ENCODE peak calls at places on chromosome 1, in five cellular contexts. A, M, X, L and T are unnamed samples.

GRCh38 chr1:9235123-9235513 is 544 bp downstream of the H6PD start:
- DNase-seq in A (peak), M (no peak), X (no peak), L (no peak), T (no peak)

GRCh38 chr1:33541966-33542365 is 69.5 kb downstream of the ZSCAN20 start:
- DNase-seq in A (no peak), M (no peak), X (no peak), L (no peak), T (no peak)

GRCh38 chr1:116769994-116770393 is 15.8 kb downstream of the CD2 start:
- DNase-seq in A (no peak), M (no peak), X (no peak), L (no peak), T (no peak)

GRCh38 chr1:210557426-210558077 is 228.8 kb downstream of the HHAT start:
- DNase-seq in A (no peak), M (no peak), X (no peak), L (no peak), T (no peak)

GRCh38 chr1:20485527-20486456 is at the start of gene CAMK2N1:
- DNase-seq in A (peak), M (peak), X (peak), L (peak), T (peak)

GRCh38 chr1:27509127-27510080 is 19.4 kb upstream of the WASF2 start:
- DNase-seq in A (no peak), M (no peak), X (no peak), L (peak), T (no peak)

GRCh38 chr1:94863919-94864318 is 43.8 kb downstream of the SLC44A3 start:
- DNase-seq in A (peak), M (peak), X (no peak), L (peak), T (no peak)

GRCh38 chr1:240597153-240597745 is 14.7 kb downstream of the GREM2 start:
- DNase-seq in A (no peak), M (peak), X (no peak), L (no peak), T (no peak)

GRCh38 chr1:245718951-245719350 is 564.2 kb downstream of the KIF26B start:
- DNase-seq in A (no peak), M (no peak), X (no peak), L (no peak), T (no peak)

GRCh38 chr1:47930215-47930885 is 66.8 kb downstream of the TRABD2B start:
- DNase-seq in A (no peak), M (no peak), X (no peak), L (no peak), T (no peak)
- TF ChIP-seq POLR2A in A (no peak), M (no peak), X (no peak), L (no peak), T (no peak)

GRCh38 chr1:186375929-186376330 is 292 bp downstream of the ODR4 start:
- DNase-seq in A (peak), M (no peak), X (no peak), L (no peak), T (no peak)
- TF ChIP-seq POLR2A in A (peak), M (no peak), X (no peak), L (peak), T (no peak)

DNA sequence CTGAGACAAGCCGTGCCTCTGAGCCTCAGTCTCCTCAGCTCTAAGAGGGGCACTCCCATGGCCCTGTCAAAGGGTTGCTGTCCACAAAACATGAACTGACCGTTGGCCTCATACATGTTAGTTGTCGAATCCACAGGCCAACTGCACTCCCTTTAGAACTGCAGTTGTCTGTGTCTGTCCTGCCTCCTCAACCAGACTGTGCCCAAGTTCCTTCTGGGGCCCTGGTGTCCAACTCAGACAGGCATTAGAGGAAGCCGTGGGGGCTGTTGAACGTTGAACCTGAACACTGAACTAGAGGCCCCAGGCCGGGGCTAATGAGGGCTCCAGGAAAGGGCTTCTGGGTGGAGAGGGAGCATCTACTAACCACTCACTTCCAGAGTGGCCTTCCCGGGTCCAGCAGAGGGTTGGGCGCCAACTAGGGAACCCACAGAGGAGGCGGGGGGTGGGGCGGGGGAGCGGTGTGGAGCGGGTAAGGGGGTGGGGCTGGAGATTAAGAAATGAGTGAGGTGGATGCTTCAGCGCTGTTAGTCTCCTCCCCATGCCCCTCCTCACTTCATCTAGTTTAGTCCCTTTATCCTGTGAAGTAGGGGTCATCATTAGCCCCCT is at the start of gene RAB42:
- DNase-seq in A (no peak), M (peak), X (no peak), L (peak), T (no peak)
- TF ChIP-seq POLR2A in A (no peak), M (no peak), X (no peak), L (no peak), T (no peak)

DNA sequence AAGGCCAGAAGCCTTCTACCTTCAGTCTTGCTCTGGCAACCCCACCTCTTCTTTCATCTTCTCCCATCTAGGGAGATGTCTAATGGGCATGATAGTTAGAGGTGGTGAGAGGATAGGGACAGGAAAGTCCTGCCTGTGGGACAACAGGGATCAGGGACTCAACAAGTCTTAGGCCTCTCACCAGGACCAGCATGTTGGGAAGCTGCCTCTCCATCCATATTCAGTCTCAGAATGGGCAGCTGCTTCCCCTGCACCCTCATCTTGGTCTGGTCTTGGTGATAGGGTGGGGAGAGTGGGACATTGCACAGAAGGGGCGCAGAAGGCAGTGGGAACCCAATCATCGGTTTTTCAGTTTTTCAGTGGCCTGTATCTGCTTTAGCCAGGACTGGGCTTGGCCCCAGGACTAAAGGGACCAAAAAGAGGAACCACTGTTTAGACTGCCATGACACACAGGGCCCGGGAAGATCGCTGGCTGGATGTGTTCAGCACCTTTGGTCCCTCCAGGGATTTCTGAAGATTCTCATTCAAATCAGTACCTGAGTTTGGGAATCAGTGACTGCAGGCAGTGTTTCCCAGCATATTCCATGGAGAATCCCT is 12.7 kb downstream of the RHEX start:
- DNase-seq in A (no peak), M (no peak), X (no peak), L (no peak), T (no peak)
- TF ChIP-seq POLR2A in A (no peak), M (no peak), X (no peak), L (no peak), T (no peak)

GRCh38 chr1:220748091-220748934 is at the start of gene MTARC2:
- DNase-seq in A (peak), M (peak), X (peak), L (peak), T (peak)
- TF ChIP-seq POLR2A in A (peak), M (no peak), X (peak), L (peak), T (peak)

GRCh38 chr1:47596328-47596727 is 158.5 kb downstream of the FOXD2 start:
- DNase-seq in A (no peak), M (peak), X (no peak), L (no peak), T (no peak)
- TF ChIP-seq POLR2A in A (no peak), M (no peak), X (no peak), L (no peak), T (no peak)

GRCh38 chr1:17094664-17095063 is 24.6 kb downstream of the PADI2 start:
- DNase-seq in A (no peak), M (no peak), X (peak), L (no peak), T (no peak)

GRCh38 chr1:17098440-17099317 is 20.6 kb downstream of the PADI2 start:
- DNase-seq in A (no peak), M (no peak), X (no peak), L (no peak), T (no peak)

GRCh38 chr1:17096584-17096983 is 22.7 kb downstream of the PADI2 start:
- DNase-seq in A (no peak), M (no peak), X (no peak), L (no peak), T (no peak)

GRCh38 chr1:17097787-17098186 is 21.5 kb downstream of the PADI2 start:
- DNase-seq in A (no peak), M (no peak), X (no peak), L (no peak), T (peak)

GRCh38 chr1:17097125-17097524 is 22.1 kb downstream of the PADI2 start:
- DNase-seq in A (no peak), M (no peak), X (no peak), L (no peak), T (no peak)
- TF ChIP-seq POLR2A in A (no peak), M (no peak), X (no peak), L (no peak), T (no peak)

GRCh38 chr1:232110281-232111090 is 483.9 kb downstream of the DISC1 start:
- DNase-seq in A (no peak), M (no peak), X (no peak), L (no peak), T (no peak)

GRCh38 chr1:232111616-232112015 is 485.0 kb downstream of the DISC1 start:
- DNase-seq in A (no peak), M (no peak), X (no peak), L (no peak), T (no peak)

GRCh38 chr1:232108598-232108997 is 482.0 kb downstream of the DISC1 start:
- DNase-seq in A (no peak), M (no peak), X (no peak), L (no peak), T (no peak)
- TF ChIP-seq POLR2A in A (no peak), M (no peak), X (no peak), L (no peak), T (no peak)

GRCh38 chr1:3623441-3624150 is 1.2 kb upstream of the TPRG1L start:
- DNase-seq in A (no peak), M (no peak), X (no peak), L (no peak), T (peak)

GRCh38 chr1:3620708-3621107 is 4.1 kb upstream of the TPRG1L start:
- DNase-seq in A (no peak), M (no peak), X (no peak), L (no peak), T (no peak)

GRCh38 chr1:3627515-3628253 is 2.9 kb downstream of the TPRG1L start:
- DNase-seq in A (no peak), M (no peak), X (no peak), L (no peak), T (peak)

GRCh38 chr1:3625151-3625907 is 514 bp downstream of the TPRG1L start:
- DNase-seq in A (peak), M (no peak), X (no peak), L (peak), T (peak)

DNA sequence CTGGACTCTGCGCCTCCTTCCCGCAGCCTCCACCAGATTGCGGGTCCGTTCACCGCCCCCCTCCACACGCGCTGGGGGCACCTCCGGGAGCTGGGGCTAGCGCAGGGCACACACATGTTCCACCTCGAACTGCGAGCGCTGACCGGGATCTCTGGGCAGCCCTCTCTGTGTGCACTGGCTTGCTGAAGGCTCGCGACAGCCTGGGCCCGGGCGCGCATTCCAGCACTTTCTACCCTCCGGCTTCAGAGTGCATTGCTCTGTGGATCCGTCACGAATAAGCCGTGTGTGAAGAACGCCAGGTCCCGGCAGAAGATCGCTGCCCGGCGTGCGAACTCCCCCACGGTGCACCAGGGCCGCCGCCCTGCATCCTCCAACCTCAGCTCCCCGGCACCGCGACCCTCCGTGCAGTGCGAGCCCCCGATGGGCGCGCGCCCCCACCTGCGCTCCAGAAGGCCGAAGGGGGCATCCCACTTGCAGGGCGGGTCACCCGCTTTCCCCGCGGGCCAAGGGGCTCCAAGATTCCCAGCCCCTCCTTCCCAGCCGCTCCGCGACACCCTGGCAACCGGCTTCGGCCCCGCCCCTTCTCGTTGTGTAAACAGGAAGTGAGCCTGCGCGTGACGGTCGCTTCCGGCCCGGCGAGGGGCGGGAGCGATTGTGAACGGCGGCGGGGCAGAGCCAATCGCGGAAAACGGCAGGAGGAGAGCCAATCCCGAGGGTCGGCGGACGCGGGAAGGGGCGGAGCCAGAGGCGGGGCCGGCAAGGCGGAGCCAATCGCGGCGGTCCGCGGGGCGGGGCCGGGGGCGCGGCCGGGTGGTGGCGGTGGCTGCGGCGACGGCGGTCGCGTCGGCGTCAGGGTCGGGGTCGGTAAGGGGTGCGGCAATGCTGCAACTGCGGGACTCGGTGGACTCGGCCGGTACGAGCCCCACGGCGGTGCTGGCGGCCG is at the start of gene TPRG1L:
- DNase-seq in A (peak), M (peak), X (peak), L (peak), T (peak)
- TF ChIP-seq POLR2A in A (peak), M (no peak), X (no peak), L (peak), T (no peak)

GRCh38 chr1:71080782-71081696 is at the start of gene ZRANB2:
- DNase-seq in A (peak), M (peak), X (peak), L (peak), T (peak)
- TF ChIP-seq POLR2A in A (peak), M (no peak), X (peak), L (peak), T (no peak)